ENCODE peak calls at places on chromosomes 3 and 15, in six cellular contexts. C, R, P, O, V and E are unnamed samples.

GRCh38 chr15:27817258-27817657 is 281.9 kb downstream of the OCA2 start:
- DNase-seq in C (no peak), R (no peak), P (no peak), O (peak), V (no peak), E (no peak)

GRCh38 chr3:159865042-159865579 is 123.5 kb upstream of the IL12A start:
- DNase-seq in C (peak), R (peak), P (no peak), O (peak), V (no peak), E (no peak)

GRCh38 chr15:95760508-95760907 is 570.0 kb upstream of the NR2F2 start:
- DNase-seq in C (peak), R (peak), P (no peak), O (peak), V (no peak), E (peak)

GRCh38 chr15:92839696-92840095 is 60.4 kb upstream of the CHD2 start:
- DNase-seq in C (no peak), R (no peak), P (no peak), O (no peak), V (no peak), E (no peak)

GRCh38 chr3:141929341-141929995 is 53.0 kb downstream of the ATP1B3 start:
- DNase-seq in C (no peak), R (no peak), P (no peak), O (no peak), V (no peak), E (no peak)

GRCh38 chr3:171646357-171647133 is 163.7 kb downstream of the PLD1 start:
- DNase-seq in C (peak), R (peak), P (peak), O (peak), V (no peak), E (peak)

GRCh38 chr3:76552653-76553052 is 487.2 kb upstream of the ROBO2 start:
- DNase-seq in C (peak), R (peak), P (no peak), O (no peak), V (no peak), E (peak)

GRCh38 chr3:108645364-108645763 is 55.8 kb downstream of the DZIP3 start:
- DNase-seq in C (no peak), R (no peak), P (no peak), O (no peak), V (no peak), E (no peak)

GRCh38 chr3:57163751-57164150 is 1.4 kb downstream of the IL17RD start:
- DNase-seq in C (no peak), R (no peak), P (no peak), O (peak), V (no peak), E (no peak)

GRCh38 chr3:196600359-196600758 is 31.9 kb downstream of the FBXO45 start:
- DNase-seq in C (no peak), R (no peak), P (no peak), O (no peak), V (no peak), E (no peak)

GRCh38 chr3:196603683-196604082 is 35.2 kb downstream of the FBXO45 start:
- DNase-seq in C (no peak), R (no peak), P (no peak), O (no peak), V (no peak), E (no peak)

GRCh38 chr3:196602673-196603072 is 34.2 kb downstream of the FBXO45 start:
- DNase-seq in C (no peak), R (no peak), P (no peak), O (no peak), V (no peak), E (no peak)

GRCh38 chr3:196608693-196609092 is 30.8 kb upstream of the NRROS start:
- DNase-seq in C (no peak), R (no peak), P (no peak), O (no peak), V (no peak), E (no peak)

DNA sequence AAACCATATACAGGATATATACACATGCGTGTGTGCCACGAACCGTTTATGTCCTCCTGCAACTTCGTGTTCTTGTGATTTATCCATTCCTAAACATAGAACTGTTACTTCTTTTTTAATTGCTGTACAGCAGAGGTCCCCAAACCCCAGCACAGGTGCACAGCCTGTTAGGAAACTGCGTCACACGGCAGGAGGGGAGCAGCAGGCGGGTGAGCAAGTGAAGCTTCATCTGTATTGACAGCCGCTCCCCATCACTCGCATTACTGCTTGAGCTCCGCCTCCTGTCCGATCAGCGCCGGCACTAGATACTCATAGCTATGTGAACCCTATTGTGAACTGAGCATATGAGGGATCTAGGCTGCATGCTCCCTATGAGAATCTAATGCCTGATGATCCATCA is 34.9 kb upstream of the NRROS start:
- DNase-seq in C (no peak), R (no peak), P (no peak), O (no peak), V (no peak), E (no peak)
- TF ChIP-seq CTCF in C (no peak), R (no peak), P (no peak), O (no peak), V (no peak), E (no peak)

GRCh38 chr3:58575986-58576652 is 1.1 kb downstream of the FAM107A start:
- DNase-seq in C (no peak), R (no peak), P (no peak), O (no peak), V (no peak), E (peak)

GRCh38 chr3:58574682-58575081 is 2.5 kb downstream of the FAM107A start:
- DNase-seq in C (no peak), R (no peak), P (no peak), O (no peak), V (no peak), E (no peak)

GRCh38 chr3:58578873-58579272 is 1.7 kb upstream of the FAM107A start:
- DNase-seq in C (no peak), R (no peak), P (no peak), O (no peak), V (no peak), E (no peak)

GRCh38 chr3:58576716-58577115 is 475 bp downstream of the FAM107A start:
- DNase-seq in C (no peak), R (no peak), P (no peak), O (no peak), V (no peak), E (no peak)

GRCh38 chr3:58577269-58577821 is at the start of gene FAM107A:
- DNase-seq in C (peak), R (peak), P (peak), O (peak), V (peak), E (peak)
- H3K4me3 ChIP-seq in C (no peak), R (no peak), P (no peak), O (no peak), V (peak), E (peak)

GRCh38 chr3:10169000-10169496 is 4.3 kb downstream of the IRAK2 start:
- DNase-seq in C (no peak), R (no peak), P (no peak), O (no peak), V (no peak), E (no peak)
- TF ChIP-seq CTCF in C (no peak), R (peak), P (peak), O (no peak), V (peak), E (no peak)

GRCh38 chr3:12549971-12550760 is 4.9 kb upstream of the MKRN2OS start:
- DNase-seq in C (no peak), R (no peak), P (no peak), O (no peak), V (no peak), E (peak)

GRCh38 chr3:12557472-12558105 is 702 bp downstream of the MKRN2 start:
- DNase-seq in C (peak), R (peak), P (peak), O (peak), V (no peak), E (peak)

GRCh38 chr3:12556243-12556722 is 604 bp upstream of the MKRN2 start:
- DNase-seq in C (no peak), R (no peak), P (no peak), O (no peak), V (no peak), E (no peak)

GRCh38 chr3:12556723-12557471 is at the start of gene MKRN2:
- DNase-seq in C (peak), R (peak), P (peak), O (peak), V (peak), E (peak)

GRCh38 chr3:12553921-12554391 is 2.9 kb upstream of the MKRN2 start:
- DNase-seq in C (peak), R (peak), P (peak), O (no peak), V (peak), E (peak)
- H3K4me3 ChIP-seq in C (peak), R (peak), P (peak), O (peak), V (peak), E (peak)

GRCh38 chr3:151990696-151991376 is 117.4 kb downstream of the SUCNR1 start:
- DNase-seq in C (no peak), R (no peak), P (no peak), O (no peak), V (no peak), E (no peak)
- TF ChIP-seq CTCF in C (no peak), R (no peak), P (no peak), O (no peak), V (no peak), E (no peak)

DNA sequence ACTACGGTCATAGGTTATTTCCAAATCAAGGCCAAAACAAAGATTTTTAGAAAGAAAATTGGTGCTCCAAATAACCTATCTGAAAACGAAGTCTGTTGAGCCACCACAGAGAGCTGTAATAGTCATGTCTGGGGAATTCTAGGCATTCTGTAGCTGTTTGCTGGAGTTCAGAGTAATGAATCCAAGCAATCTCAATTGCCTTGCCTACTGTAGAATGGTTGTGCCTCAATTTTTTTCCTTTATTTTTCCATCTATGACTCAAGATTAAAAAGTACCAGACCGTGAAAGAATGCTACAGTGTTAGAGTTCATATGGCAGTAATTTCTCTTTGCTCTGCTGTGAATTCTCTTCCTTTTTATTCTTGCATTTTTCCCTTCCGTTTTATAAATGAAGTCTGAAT is 1007.2 kb upstream of the ALCAM start:
- DNase-seq in C (peak), R (peak), P (peak), O (peak), V (no peak), E (peak)
- H3K4me3 ChIP-seq in C (no peak), R (no peak), P (peak), O (no peak), V (no peak), E (no peak)

GRCh38 chr3:53899730-53900129 is 8.1 kb upstream of the SELENOK start:
- DNase-seq in C (no peak), R (no peak), P (no peak), O (no peak), V (no peak), E (no peak)
- TF ChIP-seq CTCF in C (no peak), R (no peak), P (no peak), O (no peak), V (no peak), E (no peak)